ENCODE peak calls at places on chromosome 15, in seven cellular contexts. B is A549, R is heart left ventricle, M is cardiac muscle cell, S is esophagus squamous epithelium, A is psoas muscle, H is small intestine. O is an unnamed sample. For H3K4me1, the result is how much of the 10 kb centered on the place peaks cover.

GRCh38 chr15:83200162-83200561 is 7.5 kb downstream of the HDGFL3 start:
- DNase-seq in M (no peak), S (no peak), B (no peak), H (no peak), R (no peak), A (no peak), O (no peak)

GRCh38 chr15:45801543-45801942 is 166.7 kb downstream of the SQOR start:
- DNase-seq in S (no peak), A (no peak), B (no peak), H (no peak), R (no peak), M (no peak), O (no peak)

GRCh38 chr15:63344737-63345390 is 36.8 kb downstream of the CA12 start:
- DNase-seq in M (no peak), S (no peak), R (no peak), A (no peak), B (no peak), H (no peak), O (no peak)

GRCh38 chr15:32818758-32819405 is 101.1 kb downstream of the GREM1 start:
- DNase-seq in M (no peak), B (no peak), S (no peak), R (no peak), H (no peak), A (no peak), O (no peak)

GRCh38 chr15:83694030-83694429 is 40.1 kb downstream of the ADAMTSL3 start:
- DNase-seq in H (no peak), S (no peak), M (no peak), A (no peak), B (peak), R (no peak), O (no peak)

GRCh38 chr15:58594898-58595297 is 154.6 kb downstream of the ADAM10 start:
- DNase-seq in R (no peak), M (no peak), B (no peak), H (no peak), A (no peak), S (no peak), O (no peak)

GRCh38 chr15:101489236-101489632 is 273 bp downstream of the PCSK6 start:
- DNase-seq in B (peak), S (no peak), H (peak), M (peak), A (peak), R (no peak), O (peak)

GRCh38 chr15:40582726-40583246 is 11.3 kb upstream of the KNL1 start:
- DNase-seq in A (no peak), S (no peak), H (peak), R (no peak), M (no peak), B (peak), O (peak)

GRCh38 chr15:47409601-47410000 is 307.7 kb upstream of the SEMA6D start:
- DNase-seq in M (no peak), B (no peak), R (no peak), S (no peak), A (no peak), H (no peak), O (no peak)

GRCh38 chr15:80490431-80490990 is 86.3 kb downstream of the ARNT2 start:
- DNase-seq in H (no peak), A (no peak), R (no peak), B (no peak), M (no peak), S (no peak), O (no peak)

GRCh38 chr15:101267320-101268104 is 9.8 kb downstream of the SELENOS start:
- DNase-seq in B (no peak), M (no peak), S (no peak), A (peak), R (no peak), H (peak), O (no peak)

GRCh38 chr15:80695911-80696651 is 971 bp downstream of the ABHD17C start:
- DNase-seq in S (no peak), B (peak), R (peak), A (no peak), H (peak), M (peak), O (peak)

GRCh38 chr15:57555270-57555669 is 36.4 kb upstream of the MYZAP start:
- DNase-seq in S (no peak), B (no peak), M (no peak), A (no peak), R (no peak), H (no peak), O (no peak)

GRCh38 chr15:69493406-69493805 is 40.8 kb downstream of the RPLP1 start:
- DNase-seq in M (no peak), S (no peak), R (no peak), B (no peak), H (no peak), A (no peak), O (no peak)

GRCh38 chr15:94231728-94232086 is 346 bp downstream of the MCTP2 start:
- DNase-seq in S (no peak), M (peak), H (peak), A (peak), B (no peak), R (peak), O (no peak)

GRCh38 chr15:76123031-76123430 is 63.2 kb downstream of the TMEM266 start:
- DNase-seq in M (no peak), S (no peak), R (no peak), B (no peak), A (no peak), H (no peak), O (no peak)

GRCh38 chr15:71117906-71118305 is 2.6 kb downstream of the THSD4 start:
- DNase-seq in R (no peak), A (no peak), S (no peak), H (no peak), M (no peak), B (no peak), O (no peak)

GRCh38 chr15:78807359-78807758 is 3.9 kb downstream of the ADAMTS7 start:
- DNase-seq in M (no peak), A (no peak), S (no peak), R (no peak), H (no peak), B (no peak), O (no peak)

GRCh38 chr15:36415643-36416042 is 163.8 kb upstream of the CDIN1 start:
- DNase-seq in A (no peak), M (no peak), H (no peak), R (no peak), S (no peak), B (no peak), O (no peak)

GRCh38 chr15:84654689-84655453 is 788 bp upstream of the WDR73 start:
- DNase-seq in R (peak), H (peak), B (peak), M (peak), A (peak), S (peak), O (peak)

GRCh38 chr15:48449734-48450133 is 118.5 kb downstream of the DUT start:
- DNase-seq in A (no peak), H (no peak), R (no peak), B (no peak), M (no peak), S (no peak), O (no peak)
- H3K4me1 ChIP-seq in A (under half), H (under half), R (under half), B (under half), M (under half), S (under half), O (under half)

DNA sequence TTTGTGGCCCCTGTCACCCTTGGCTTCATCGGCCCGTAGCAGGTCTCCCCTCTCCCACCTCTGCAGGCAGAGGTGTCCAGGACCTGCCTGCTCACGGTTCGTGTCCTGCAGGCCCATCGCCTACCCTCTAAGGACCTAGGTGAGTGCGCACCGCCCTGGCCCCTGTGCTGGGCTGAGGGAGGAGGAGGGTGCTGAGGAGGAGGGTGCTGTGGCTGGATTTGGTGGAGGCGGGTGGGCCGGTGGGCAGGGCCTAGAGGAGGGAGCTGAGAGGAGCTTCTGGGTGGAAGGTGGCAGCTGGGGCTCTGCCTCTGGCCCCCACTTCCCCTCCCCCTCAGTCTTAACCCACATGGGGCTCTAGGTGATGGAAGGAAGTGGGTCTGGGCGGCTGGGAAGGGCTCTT is 1.4 kb downstream of the PLA2G4B start:
- DNase-seq in R (no peak), S (no peak), A (no peak), H (no peak), B (no peak), M (no peak), O (no peak)
- H3K4me1 ChIP-seq in R (under half), S (half or more), A (under half), H (under half), B (under half), M (under half), O (under half)

DNA sequence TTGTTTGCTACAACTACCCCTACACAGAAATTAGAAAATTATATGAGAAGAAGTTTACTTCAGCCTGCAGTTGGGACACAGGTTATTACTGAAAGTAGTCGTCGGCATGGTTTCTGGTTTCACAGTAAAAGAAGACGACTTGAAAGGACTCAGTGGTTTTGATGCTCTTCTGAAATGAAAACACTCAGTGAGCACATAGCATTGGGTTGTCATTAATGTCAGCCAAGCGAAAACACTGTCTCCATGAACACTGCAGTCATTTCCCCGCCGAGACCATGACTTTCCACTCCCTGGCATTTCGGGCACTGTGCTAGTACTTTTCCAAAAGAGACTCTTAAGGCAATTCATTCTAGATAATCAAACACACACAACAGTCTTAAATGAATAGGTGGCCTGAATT is 69.2 kb upstream of the ICE2 start:
- DNase-seq in R (no peak), M (no peak), S (no peak), H (peak), A (no peak), B (no peak), O (no peak)
- H3K4me1 ChIP-seq in R (under half), M (under half), S (under half), H (under half), A (half or more), B (under half), O (under half)

DNA sequence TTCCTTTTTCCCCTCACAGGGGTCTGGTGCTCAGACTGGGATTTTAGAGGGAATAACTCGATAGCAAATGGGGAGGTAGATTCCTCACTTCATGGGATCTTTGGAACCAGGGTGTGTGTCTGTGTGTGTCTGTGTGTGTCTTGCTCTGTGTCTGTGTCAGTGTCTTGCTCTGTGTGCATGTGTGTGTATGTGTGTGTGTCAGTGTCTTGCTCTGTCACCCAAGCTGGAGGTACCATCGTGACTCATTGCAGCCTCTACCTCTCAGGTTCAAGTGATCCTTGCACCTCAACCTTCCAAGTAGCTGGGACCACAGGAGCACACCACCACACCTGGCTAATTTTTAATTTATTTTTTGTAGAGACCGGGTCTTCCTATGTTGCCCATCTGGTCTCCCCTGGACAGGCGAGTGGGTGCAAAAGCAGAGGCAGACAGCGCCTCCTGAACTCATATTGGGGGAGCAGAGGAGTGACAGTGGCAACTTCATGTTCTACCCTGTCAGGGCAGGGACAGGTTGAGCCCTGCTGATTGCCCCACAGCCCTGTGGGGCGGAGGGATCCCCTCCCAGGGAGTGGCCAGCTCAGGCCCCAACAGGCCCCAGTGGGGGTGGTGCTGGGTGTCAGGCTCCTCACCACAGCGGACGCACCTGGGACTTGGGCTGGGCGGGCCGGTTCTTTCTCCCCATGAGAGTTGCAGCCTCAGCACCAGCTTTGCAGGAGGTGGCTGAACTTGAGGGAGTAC is 10.4 kb upstream of the SEMA4B start:
- DNase-seq in A (no peak), B (no peak), R (no peak), M (no peak), S (no peak), H (peak), O (no peak)
- H3K4me1 ChIP-seq in A (under half), B (half or more), R (under half), M (under half), S (half or more), H (under half), O (half or more)

O was measured in adrenal gland.